ENCODE peak calls at places on chromosomes 3 and 15, in seven cellular contexts. O is left ventricle myocardium inferior; C is neural crest cell; U is fibroblast of lung; T is GM23338; A is mammary epithelial cell; L is activated CD8-positive, alpha-beta T cell treated with anti-CD3 and anti-CD28 coated beads for 36 hours. Y is an unnamed sample.

GRCh38 chr3:33915796-33916589 is 117.6 kb downstream of the PDCD6IP start:
- DNase-seq in L (peak; percentile 33), O (no peak), T (peak; percentile 47), C (no peak), U (peak; percentile 51), A (peak; percentile 43), Y (no peak)

GRCh38 chr15:100713163-100713867 is 110.9 kb downstream of the ASB7 start:
- DNase-seq in O (no peak), A (peak; percentile 100), C (no peak), L (no peak), U (no peak), T (no peak), Y (no peak)

GRCh38 chr3:18891641-18892040 is 256.7 kb upstream of the KCNH8 start:
- DNase-seq in C (no peak), U (no peak), O (no peak), L (peak; percentile 40), A (no peak), T (no peak), Y (no peak)

GRCh38 chr3:38018296-38019266 is 10.9 kb downstream of the PLCD1 start:
- DNase-seq in L (no peak), A (no peak), U (no peak), O (no peak), T (no peak), C (no peak), Y (no peak)

GRCh38 chr15:87564666-87565065 is 691.9 kb downstream of the NTRK3 start:
- DNase-seq in T (no peak), C (no peak), U (no peak), L (no peak), A (no peak), O (no peak), Y (no peak)

GRCh38 chr3:48137425-48137999 is 50.7 kb downstream of the CDC25A start:
- DNase-seq in U (no peak), O (no peak), C (no peak), L (no peak), T (no peak), A (peak; percentile 62), Y (no peak)

GRCh38 chr3:194382892-194383223 is 13.3 kb upstream of the LRRC15 start:
- DNase-seq in C (no peak), T (no peak), A (no peak), L (no peak), U (no peak), O (no peak), Y (no peak)

GRCh38 chr3:133893683-133894333 is 1.9 kb downstream of the RAB6B start:
- DNase-seq in C (no peak), U (no peak), O (no peak), L (no peak), A (no peak), T (no peak), Y (peak; percentile 56)

GRCh38 chr3:123817413-123817812 is 66.7 kb downstream of the MYLK start:
- DNase-seq in T (no peak), U (no peak), O (no peak), C (no peak), L (no peak), A (no peak), Y (peak; percentile 59)

GRCh38 chr3:176939022-176939817 is 258.1 kb downstream of the TBL1XR1 start:
- DNase-seq in O (no peak), L (peak; percentile 20), C (peak; percentile 48), U (peak; percentile 92), T (peak; percentile 85), A (peak; percentile 60), Y (no peak)

GRCh38 chr15:71565636-71566160 is 244.7 kb upstream of the NR2E3 start:
- DNase-seq in U (no peak), A (no peak), L (no peak), O (no peak), C (no peak), T (no peak), Y (no peak)

GRCh38 chr3:189355115-189355480 is 183.3 kb downstream of the TPRG1 start:
- DNase-seq in C (no peak), A (no peak), O (no peak), U (no peak), T (no peak), L (no peak), Y (no peak)

GRCh38 chr3:58824285-58824684 is 157.7 kb upstream of the FAM3D start:
- DNase-seq in T (peak; percentile 85), L (peak; percentile 58), C (peak; percentile 68), O (peak; percentile 20), U (peak; percentile 77), A (peak; percentile 64), Y (no peak)

GRCh38 chr3:117473981-117474563 is 764.5 kb downstream of the TUSC7 start:
- DNase-seq in O (no peak), T (peak; percentile 17), U (no peak), L (no peak), A (no peak), C (no peak), Y (no peak)

GRCh38 chr3:140902791-140903190 is 38.8 kb upstream of the SLC25A36 start:
- DNase-seq in L (no peak), U (no peak), A (no peak), O (no peak), C (no peak), T (no peak), Y (no peak)

GRCh38 chr3:124951511-124952390 is 17.2 kb upstream of the MUC13 start:
- DNase-seq in O (no peak), A (peak; percentile 4), U (peak; percentile 71), L (no peak), C (no peak), T (no peak), Y (no peak)
- TF ChIP-seq CTCF in O (no peak), A (no peak), U (no peak), L (no peak), C (no peak), T (no peak), Y (no peak)

GRCh38 chr3:27325419-27325818 is 43.8 kb downstream of the NEK10 start:
- DNase-seq in T (peak; percentile 21), A (no peak), C (no peak), U (no peak), O (no peak), L (no peak), Y (no peak)
- TF ChIP-seq CTCF in T (peak; percentile 26), A (no peak), C (no peak), U (no peak), O (no peak), L (peak; percentile 10), Y (peak; percentile 13)

GRCh38 chr3:42876940-42877720 is 1.5 kb upstream of the CYP8B1 start:
- DNase-seq in T (no peak), L (no peak), U (no peak), A (no peak), O (no peak), C (no peak), Y (no peak)

GRCh38 chr3:42884324-42884723 is 8.6 kb upstream of the CYP8B1 start:
- DNase-seq in A (peak; percentile 75), T (no peak), U (no peak), O (no peak), C (no peak), L (no peak), Y (no peak)

GRCh38 chr3:42876401-42876800 is 722 bp upstream of the CYP8B1 start:
- DNase-seq in O (no peak), T (no peak), A (no peak), L (no peak), U (no peak), C (no peak), Y (no peak)

GRCh38 chr3:42880183-42880582 is 4.5 kb upstream of the CYP8B1 start:
- DNase-seq in C (no peak), L (no peak), U (no peak), T (peak; percentile 10), O (no peak), A (no peak), Y (no peak)

GRCh38 chr3:42880601-42881451 is 5.1 kb upstream of the CYP8B1 start:
- DNase-seq in U (peak; percentile 75), A (peak; percentile 72), T (peak; percentile 96), O (peak; percentile 82), L (peak; percentile 95), C (peak; percentile 81), Y (peak; percentile 91)
- TF ChIP-seq CTCF in U (peak; percentile 76), A (peak; percentile 91), T (peak; percentile 63), O (peak; percentile 98), L (peak; percentile 86), C (peak; percentile 96), Y (peak; percentile 82)

GRCh38 chr3:40780341-40780800 is 255.6 kb downstream of the ZNF621 start:
- DNase-seq in U (no peak), T (peak; percentile 52), C (peak; percentile 65), L (no peak), O (peak; percentile 77), A (peak; percentile 46), Y (no peak)

GRCh38 chr3:40779039-40779438 is 254.3 kb downstream of the ZNF621 start:
- DNase-seq in O (no peak), L (no peak), U (no peak), A (no peak), T (peak; percentile 49), C (no peak), Y (no peak)

GRCh38 chr3:40780801-40781406 is 256.1 kb downstream of the ZNF621 start:
- DNase-seq in T (no peak), U (peak; percentile 45), C (peak; percentile 63), A (peak; percentile 50), O (peak; percentile 55), L (no peak), Y (no peak)

DNA sequence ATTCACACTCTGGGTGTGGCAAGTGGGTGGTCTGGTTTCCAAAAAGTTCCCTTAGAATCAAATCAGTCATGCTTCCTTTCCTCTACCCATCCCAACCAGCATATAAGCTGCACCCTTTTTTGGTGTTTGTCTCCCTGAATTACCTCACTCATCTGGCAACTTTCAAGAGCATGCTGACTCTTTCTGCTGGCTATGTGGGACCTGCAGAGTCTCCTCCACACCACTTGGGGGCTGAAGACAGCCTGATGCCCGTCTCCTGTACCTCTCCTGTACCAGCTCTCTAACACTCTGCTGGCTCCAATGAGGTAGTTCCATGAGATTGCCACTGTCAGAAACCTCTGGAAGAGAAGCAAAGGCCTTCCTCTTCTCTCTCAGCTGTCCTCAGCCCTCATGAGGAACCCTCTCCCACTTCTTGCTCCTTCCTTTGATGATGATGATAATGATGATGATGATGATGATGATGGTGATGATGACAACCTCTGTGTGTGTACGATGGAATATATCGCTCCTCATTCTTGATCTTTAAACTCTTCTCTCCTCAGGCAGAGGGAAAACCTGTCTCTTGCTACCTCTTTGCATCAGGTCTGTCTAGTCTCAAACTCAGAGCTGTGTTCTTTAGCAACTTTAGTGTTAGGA is 257.4 kb downstream of the ZNF621 start:
- DNase-seq in L (peak; percentile 6), O (no peak), T (peak; percentile 29), C (no peak), U (no peak), A (no peak), Y (no peak)
- TF ChIP-seq CTCF in L (no peak), O (peak; percentile 20), T (peak; percentile 46), C (no peak), U (no peak), A (no peak), Y (no peak)

GRCh38 chr3:35187908-35188307 is 451.4 kb upstream of the ARPP21 start:
- DNase-seq in L (no peak), T (no peak), C (no peak), U (no peak), O (no peak), A (no peak), Y (no peak)
- TF ChIP-seq CTCF in L (no peak), T (no peak), C (no peak), U (no peak), O (no peak), A (no peak), Y (no peak)

GRCh38 chr3:9619180-9619579 is 30.1 kb upstream of the MTMR14 start:
- DNase-seq in C (no peak), A (no peak), U (no peak), T (no peak), O (no peak), L (no peak), Y (no peak)
- TF ChIP-seq CTCF in C (no peak), A (no peak), U (no peak), T (no peak), O (no peak), L (no peak), Y (no peak)

GRCh38 chr15:81182031-81182745 is 14.5 kb upstream of the IL16 start:
- DNase-seq in T (no peak), O (no peak), C (peak; percentile 11), L (no peak), A (no peak), U (peak; percentile 71), Y (no peak)
- TF ChIP-seq CTCF in T (no peak), O (no peak), C (no peak), L (no peak), A (no peak), U (no peak), Y (no peak)

Y was measured in osteocyte.